ENCODE peak calls at places on chromosome 10, in eight cellular contexts. O, Z, Q, I, X, M, C and P are unnamed samples.

GRCh38 chr10:122206471-122207065 is 64.5 kb upstream of the BTBD16 start:
- DNase-seq in O (no peak), Z (peak; percentile 48), Q (no peak), I (no peak), X (no peak), M (no peak), C (no peak), P (no peak)

GRCh38 chr10:35445150-35445884 is 109.0 kb downstream of the CCNY start:
- DNase-seq in O (no peak), Z (no peak), Q (no peak), I (no peak), X (no peak), M (no peak), C (no peak), P (no peak)

GRCh38 chr10:102917962-102918816 is at the start of gene CNNM2:
- DNase-seq in O (peak; percentile 98), Z (peak; percentile 99), Q (peak; percentile 99), I (peak; percentile 100), X (peak; percentile 100), M (peak; percentile 98), C (peak; percentile 100), P (peak; percentile 99)

GRCh38 chr10:36126076-36126475 is 484.0 kb upstream of the FZD8 start:
- DNase-seq in O (no peak), Z (no peak), Q (no peak), I (no peak), X (no peak), M (no peak), C (no peak), P (no peak)

GRCh38 chr10:10223129-10223528 is 794.5 kb upstream of the CELF2 start:
- DNase-seq in O (no peak), Z (no peak), Q (no peak), I (no peak), X (no peak), M (no peak), C (no peak), P (no peak)

GRCh38 chr10:111360260-111360925 is 283.6 kb downstream of the ADRA2A start:
- DNase-seq in O (peak; percentile 47), Z (no peak), Q (peak; percentile 33), I (no peak), X (peak; percentile 22), M (peak; percentile 28), C (peak; percentile 47), P (no peak)

GRCh38 chr10:75956624-75957023 is 525.2 kb downstream of the LRMDA start:
- DNase-seq in O (no peak), Z (no peak), Q (no peak), I (no peak), X (no peak), M (no peak), C (no peak), P (no peak)

GRCh38 chr10:132536241-132536963 is 1.2 kb upstream of the INPP5A start:
- DNase-seq in O (no peak), Z (no peak), Q (no peak), I (no peak), X (no peak), M (peak; percentile 48), C (no peak), P (no peak)

GRCh38 chr10:46223626-46224413 is 63.0 kb upstream of the ANTXRL start:
- DNase-seq in O (no peak), Z (no peak), Q (no peak), I (no peak), X (no peak), M (no peak), C (no peak), P (no peak)

GRCh38 chr10:33180390-33180789 is 154.1 kb downstream of the NRP1 start:
- DNase-seq in O (no peak), Z (no peak), Q (no peak), I (no peak), X (no peak), M (no peak), C (no peak), P (no peak)

GRCh38 chr10:132158122-132158741 is 28.5 kb upstream of the DPYSL4 start:
- DNase-seq in O (no peak), Z (no peak), Q (no peak), I (no peak), X (peak; percentile 46), M (no peak), C (no peak), P (no peak)

GRCh38 chr10:103888113-103888841 is 29.7 kb downstream of the STN1 start:
- DNase-seq in O (no peak), Z (peak; percentile 79), Q (no peak), I (peak; percentile 55), X (no peak), M (no peak), C (no peak), P (no peak)

GRCh38 chr10:10661176-10661575 is 356.5 kb upstream of the CELF2 start:
- DNase-seq in O (no peak), Z (no peak), Q (no peak), I (no peak), X (no peak), M (no peak), C (no peak), P (no peak)

GRCh38 chr10:102090772-102091171 is 25.6 kb downstream of the HPS6 start:
- DNase-seq in O (no peak), Z (no peak), Q (no peak), I (no peak), X (no peak), M (no peak), C (no peak), P (no peak)

GRCh38 chr10:116728526-116729096 is 13.8 kb downstream of the HSPA12A start:
- DNase-seq in O (no peak), Z (no peak), Q (no peak), I (no peak), X (no peak), M (no peak), C (no peak), P (no peak)

GRCh38 chr10:121891103-121891502 is 36.7 kb downstream of the ATE1 start:
- DNase-seq in O (no peak), Z (no peak), Q (no peak), I (no peak), X (no peak), M (no peak), C (no peak), P (no peak)

GRCh38 chr10:122375761-122376160 is 1.3 kb downstream of the PLEKHA1 start:
- DNase-seq in O (no peak), Z (no peak), Q (no peak), I (no peak), X (no peak), M (no peak), C (no peak), P (no peak)

GRCh38 chr10:129952771-129953489 is 11.1 kb downstream of the EBF3 start:
- DNase-seq in O (no peak), Z (no peak), Q (no peak), I (no peak), X (no peak), M (no peak), C (peak; percentile 13), P (no peak)

GRCh38 chr10:20287951-20288350 is 471.7 kb downstream of the PLXDC2 start:
- DNase-seq in O (no peak), Z (no peak), Q (no peak), I (no peak), X (no peak), M (no peak), C (no peak), P (no peak)

GRCh38 chr10:109977382-109977806 is 30.4 kb upstream of the ADD3 start:
- DNase-seq in O (no peak), Z (no peak), Q (no peak), I (no peak), X (no peak), M (no peak), C (no peak), P (no peak)

GRCh38 chr10:95451568-95452524 is 109.3 kb downstream of the SORBS1 start:
- DNase-seq in O (no peak), Z (no peak), Q (no peak), I (no peak), X (no peak), M (no peak), C (no peak), P (no peak)
- TF ChIP-seq CTCF in O (no peak), Z (no peak), Q (no peak), I (no peak), X (no peak), M (no peak), C (no peak), P (no peak)

GRCh38 chr10:88116491-88116890 is 253.1 kb downstream of the PTEN start:
- DNase-seq in O (no peak), Z (no peak), Q (no peak), I (no peak), X (no peak), M (no peak), C (no peak), P (no peak)

GRCh38 chr10:88120075-88120474 is 256.6 kb downstream of the PTEN start:
- DNase-seq in O (no peak), Z (no peak), Q (no peak), I (no peak), X (no peak), M (no peak), C (no peak), P (no peak)

GRCh38 chr10:88118769-88119559 is 255.5 kb downstream of the PTEN start:
- DNase-seq in O (no peak), Z (no peak), Q (no peak), I (no peak), X (no peak), M (no peak), C (no peak), P (no peak)

GRCh38 chr10:88117227-88117626 is 253.8 kb downstream of the PTEN start:
- DNase-seq in O (no peak), Z (no peak), Q (peak; percentile 20), I (no peak), X (peak; percentile 44), M (no peak), C (no peak), P (no peak)

GRCh38 chr10:88117869-88118632 is 254.6 kb downstream of the PTEN start:
- DNase-seq in O (no peak), Z (no peak), Q (no peak), I (no peak), X (no peak), M (no peak), C (no peak), P (no peak)
- TF ChIP-seq CTCF in O (no peak), Z (no peak), Q (no peak), I (no peak), X (no peak), M (peak; percentile 23), C (no peak), P (peak; percentile 37)

DNA sequence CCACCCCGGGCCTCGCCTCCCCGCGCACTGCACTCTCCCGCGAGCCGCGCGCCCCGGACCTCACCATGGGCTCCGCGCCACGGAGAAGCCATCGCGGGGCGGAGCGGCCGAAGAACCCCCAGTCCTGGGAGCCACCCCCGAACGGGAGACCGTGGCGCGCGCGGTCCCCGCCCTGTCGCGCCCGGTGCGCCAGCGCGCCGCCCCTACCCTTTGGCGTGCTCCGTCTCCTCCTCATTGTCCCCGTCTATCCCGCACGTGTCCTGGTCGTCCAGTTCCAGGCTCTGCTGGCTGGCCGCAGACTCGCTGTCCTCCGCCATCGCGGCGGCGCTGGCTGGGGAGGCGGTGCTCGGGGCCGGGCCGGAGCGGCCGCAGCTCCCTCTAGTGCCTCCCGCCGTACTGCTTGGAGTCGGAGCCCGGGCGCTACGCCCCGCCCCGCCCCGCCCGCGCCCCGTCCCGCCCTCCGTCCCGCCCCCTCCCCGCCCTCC is at the start of gene NMT2:
- DNase-seq in O (no peak), Z (no peak), Q (no peak), I (peak; percentile 73), X (no peak), M (peak; percentile 75), C (no peak), P (peak; percentile 81)
- TF ChIP-seq CTCF in O (peak; percentile 41), Z (peak; percentile 35), Q (no peak), I (no peak), X (peak; percentile 18), M (peak; percentile 42), C (peak; percentile 0), P (peak; percentile 45)

GRCh38 chr10:119817991-119818888 is 54.4 kb downstream of the MCMBP start:
- DNase-seq in O (peak; percentile 94), Z (no peak), Q (peak; percentile 91), I (peak; percentile 19), X (peak; percentile 30), M (peak; percentile 95), C (peak; percentile 100), P (peak; percentile 77)
- TF ChIP-seq CTCF in O (peak; percentile 58), Z (peak; percentile 13), Q (peak; percentile 44), I (no peak), X (no peak), M (peak; percentile 59), C (peak; percentile 89), P (peak; percentile 62)